ENCODE peak calls at places on chromosomes 3 and 15, in eight cellular contexts. C, U, G, F, J, A, S and W are unnamed samples.

GRCh38 chr15:48823706-48824105 is 12.8 kb upstream of the CEP152 start:
- DNase-seq in C (no peak), G (no peak), F (no peak), A (no peak), J (no peak), S (no peak), U (no peak), W (no peak)

GRCh38 chr3:190883973-190884832 is 21.7 kb upstream of the GMNC start:
- DNase-seq in G (peak; percentile 53), U (peak; percentile 59), J (peak; percentile 36), A (peak; percentile 40), F (peak; percentile 82), S (peak; percentile 63), C (peak; percentile 90), W (no peak)

GRCh38 chr3:46895204-46895660 is 17.7 kb downstream of the PTH1R start:
- DNase-seq in J (peak; percentile 80), G (peak; percentile 36), C (peak; percentile 32), F (peak; percentile 49), S (peak; percentile 79), U (peak; percentile 77), A (peak; percentile 77), W (no peak)

GRCh38 chr15:84982301-84982920 is 755 bp downstream of the PDE8A start:
- DNase-seq in F (peak; percentile 63), A (peak; percentile 48), J (peak; percentile 48), S (peak; percentile 52), G (peak; percentile 70), U (peak; percentile 54), C (peak; percentile 61), W (no peak)

GRCh38 chr3:160677459-160677901 is 520 bp downstream of the ARL14 start:
- DNase-seq in J (no peak), G (no peak), C (peak; percentile 15), A (no peak), U (peak; percentile 54), S (no peak), F (no peak), W (no peak)

GRCh38 chr3:70120360-70120966 is 120.9 kb downstream of the SAMMSON start:
- DNase-seq in U (peak; percentile 87), S (peak; percentile 95), A (peak; percentile 44), J (peak; percentile 70), G (peak; percentile 65), F (peak; percentile 91), C (peak; percentile 74), W (no peak)

GRCh38 chr3:66398228-66399025 is 102.4 kb downstream of the LRIG1 start:
- DNase-seq in J (no peak), G (no peak), A (no peak), S (no peak), F (no peak), C (no peak), U (peak; percentile 47), W (no peak)

GRCh38 chr15:73345658-73346057 is 23.1 kb downstream of the HCN4 start:
- DNase-seq in F (no peak), J (no peak), A (no peak), U (no peak), G (no peak), S (no peak), C (no peak), W (no peak)

GRCh38 chr15:89781891-89782618 is 5.9 kb downstream of the MESP2 start:
- DNase-seq in J (no peak), U (no peak), S (peak; percentile 25), G (peak; percentile 84), F (no peak), C (no peak), A (peak; percentile 66), W (no peak)

GRCh38 chr3:184360834-184361531 is 422 bp downstream of the CLCN2 start:
- DNase-seq in F (no peak), U (peak; percentile 10), C (no peak), G (no peak), S (no peak), A (no peak), J (no peak), W (no peak)

GRCh38 chr15:100942656-100943055 is 23.5 kb downstream of the LRRK1 start:
- DNase-seq in J (no peak), A (no peak), U (no peak), F (no peak), G (no peak), C (no peak), S (no peak), W (no peak)

GRCh38 chr3:195697582-195698324 is 23.0 kb upstream of the MUC20 start:
- DNase-seq in J (no peak), F (peak; percentile 68), U (no peak), A (no peak), S (no peak), C (peak; percentile 53), G (no peak), W (peak; percentile 83)

GRCh38 chr15:99102332-99103235 is 2.3 kb upstream of the SYNM start:
- DNase-seq in U (no peak), J (no peak), G (no peak), S (no peak), F (no peak), A (no peak), C (no peak), W (no peak)

GRCh38 chr3:165788531-165788930 is 48.7 kb downstream of the BCHE start:
- DNase-seq in F (no peak), A (no peak), J (no peak), S (no peak), U (no peak), C (no peak), G (no peak), W (no peak)

GRCh38 chr15:100279446-100279845 is 62.3 kb downstream of the ADAMTS17 start:
- DNase-seq in A (no peak), C (no peak), J (no peak), S (no peak), G (no peak), F (no peak), U (no peak), W (no peak)

GRCh38 chr3:20100106-20100605 is 59.9 kb downstream of the KAT2B start:
- DNase-seq in A (no peak), C (no peak), J (no peak), S (no peak), F (no peak), U (no peak), G (no peak), W (no peak)

GRCh38 chr15:99442268-99442897 is 123.4 kb upstream of the MEF2A start:
- DNase-seq in S (peak; percentile 10), C (no peak), A (no peak), F (no peak), G (no peak), J (peak; percentile 71), U (peak; percentile 11), W (peak; percentile 82)

DNA sequence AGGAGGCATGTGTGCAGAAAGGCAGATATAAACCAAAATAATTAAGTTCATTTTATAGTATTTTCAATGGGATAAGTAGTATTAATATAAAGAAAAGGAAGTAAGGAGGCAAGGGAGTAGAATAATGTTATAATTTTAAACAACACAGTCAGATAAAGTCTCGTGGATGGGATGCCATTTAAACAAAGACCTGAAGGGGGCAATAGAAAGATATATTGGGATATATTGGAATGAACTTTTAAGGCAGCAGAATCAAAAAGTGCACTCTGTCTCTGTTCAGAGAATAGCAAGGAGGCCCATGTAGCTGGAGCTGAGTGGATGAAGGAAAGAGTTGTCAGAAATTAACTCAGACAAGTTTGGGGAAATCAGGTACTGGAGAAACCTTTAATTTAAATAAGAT is 158.7 kb downstream of the CGGBP1 start:
- DNase-seq in A (no peak), F (peak; percentile 53), J (no peak), G (no peak), C (peak; percentile 18), S (no peak), U (no peak), W (no peak)
- TF ChIP-seq CTCF in A (no peak), F (peak; percentile 38), J (no peak), G (no peak), C (peak; percentile 34), S (no peak), U (no peak), W (peak; percentile 20)

GRCh38 chr3:134794323-134794722 is 737 bp upstream of the EPHB1 start:
- DNase-seq in C (no peak), F (no peak), S (no peak), G (no peak), U (no peak), J (no peak), A (no peak), W (no peak)

GRCh38 chr3:134796313-134797079 is 1.4 kb downstream of the EPHB1 start:
- DNase-seq in S (peak; percentile 41), J (no peak), A (no peak), U (no peak), G (no peak), C (peak; percentile 24), F (peak; percentile 68), W (no peak)

GRCh38 chr3:134793562-134793961 is 1.5 kb upstream of the EPHB1 start:
- DNase-seq in C (no peak), U (no peak), J (no peak), A (no peak), G (no peak), S (no peak), F (no peak), W (no peak)

GRCh38 chr3:134795776-134796312 is 784 bp downstream of the EPHB1 start:
- DNase-seq in U (no peak), A (no peak), J (no peak), F (peak; percentile 56), C (peak; percentile 11), S (no peak), G (no peak), W (no peak)

GRCh38 chr3:134794950-134795775 is at the start of gene EPHB1:
- DNase-seq in U (peak; percentile 68), S (peak; percentile 96), A (peak; percentile 77), F (peak; percentile 98), C (peak; percentile 95), G (peak; percentile 70), J (peak; percentile 74), W (peak; percentile 86)
- H3K27me3 ChIP-seq in U (no peaks in the 10 kb centered on the region), S (no peaks in the 10 kb centered on the region), A (peaks cover 26% of the 10 kb centered on the region), F (peaks cover 47% of the 10 kb centered on the region), C (peaks cover 52% of the 10 kb centered on the region), G (peaks cover 1% of the 10 kb centered on the region), J (peaks cover 25% of the 10 kb centered on the region), W (peaks cover 16% of the 10 kb centered on the region)

GRCh38 chr15:67571643-67572415 is 29.3 kb downstream of the MAP2K5 start:
- DNase-seq in S (no peak), F (no peak), G (peak; percentile 4), C (no peak), U (no peak), A (no peak), J (no peak), W (no peak)
- TF ChIP-seq CTCF in S (no peak), F (peak; percentile 34), G (peak; percentile 11), C (no peak), U (no peak), A (no peak), J (no peak), W (no peak)

DNA sequence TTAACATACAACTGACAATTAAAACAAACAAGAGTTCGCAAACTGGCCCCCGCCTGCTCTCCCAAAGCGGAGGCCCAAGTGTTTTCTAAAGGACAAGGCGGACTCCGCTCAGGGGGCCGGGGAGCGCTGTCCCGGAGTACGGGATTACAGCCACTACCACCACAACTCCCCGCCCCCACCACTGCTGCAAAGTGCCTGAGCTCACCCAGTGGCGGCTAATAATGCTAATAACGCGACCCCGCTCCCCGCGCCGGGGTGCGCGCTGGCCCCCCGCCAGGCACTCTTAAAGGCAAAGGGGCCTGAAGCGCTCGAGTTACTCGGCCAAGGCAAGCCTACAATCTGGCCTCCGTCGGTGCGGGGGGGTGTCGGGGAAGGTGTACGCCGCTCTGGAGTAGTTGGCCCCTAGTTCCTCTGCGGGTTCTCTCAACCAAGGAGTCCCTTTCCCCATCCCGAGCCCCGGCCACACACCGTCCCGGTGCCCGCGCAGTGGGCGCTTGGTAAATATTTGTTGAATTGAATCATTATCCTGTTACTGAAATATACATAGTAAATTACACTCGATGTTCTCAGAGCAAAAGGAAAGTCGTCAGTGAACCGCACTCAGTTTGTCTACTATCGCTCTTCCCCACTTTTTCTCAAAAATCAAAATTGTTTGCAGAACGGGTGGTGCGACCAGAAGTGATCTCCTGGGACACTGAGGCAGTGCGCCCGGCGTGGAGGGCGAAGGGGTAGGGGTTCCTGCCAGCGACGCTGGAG is 827 bp downstream of the WNT5A start:
- DNase-seq in G (no peak), S (peak; percentile 75), J (peak; percentile 63), F (peak; percentile 75), U (peak; percentile 76), A (no peak), C (peak; percentile 54), W (no peak)
- H3K27me3 ChIP-seq in G (peaks cover 4% of the 10 kb centered on the region), S (no peaks in the 10 kb centered on the region), J (peaks cover 80% of the 10 kb centered on the region), F (peaks cover 93% of the 10 kb centered on the region), U (no peaks in the 10 kb centered on the region), A (peaks cover 63% of the 10 kb centered on the region), C (no peaks in the 10 kb centered on the region), W (no peaks in the 10 kb centered on the region)